ENCODE peak calls at places on chromosomes 4 and X, in five cellular contexts. O, H, Q, P and T are unnamed samples.

GRCh38 chr4:173525118-173526033 is 4.7 kb downstream of the HAND2 start:
- DNase-seq in Q (no peak), P (peak), H (no peak), O (no peak), T (no peak)

GRCh38 chrX:63754860-63755579 is 30.0 kb downstream of the ARHGEF9 start:
- DNase-seq in P (peak), Q (peak), O (peak), H (peak), T (peak)

GRCh38 chr4:77126844-77127614 is 30.0 kb upstream of the CCNG2 start:
- DNase-seq in O (no peak), H (no peak), P (no peak), Q (no peak), T (no peak)

GRCh38 chr4:77308843-77309242 is 151.8 kb downstream of the CCNG2 start:
- DNase-seq in Q (no peak), O (no peak), P (peak), H (peak), T (peak)

GRCh38 chr4:17884063-17884462 is 73.3 kb downstream of the NCAPG start:
- DNase-seq in P (no peak), Q (no peak), H (peak), O (no peak), T (no peak)

GRCh38 chrX:64427787-64428186 is 32.5 kb upstream of the MTMR8 start:
- DNase-seq in O (no peak), P (no peak), Q (no peak), H (no peak), T (no peak)

GRCh38 chr4:141652161-141652778 is 15.9 kb downstream of the IL15 start:
- DNase-seq in Q (no peak), H (no peak), O (no peak), P (no peak), T (no peak)

GRCh38 chr4:127965803-127966175 is 583 bp downstream of the ABHD18 start:
- DNase-seq in H (peak), O (peak), Q (no peak), P (peak), T (peak)

GRCh38 chr4:144667500-144667899 is 21.5 kb downstream of the HHIP start:
- DNase-seq in Q (no peak), O (no peak), H (peak), P (no peak), T (no peak)

GRCh38 chr4:128247906-128248305 is 39.7 kb downstream of the PGRMC2 start:
- DNase-seq in P (no peak), O (no peak), Q (no peak), H (no peak), T (no peak)

GRCh38 chr4:8067945-8068894 is 90.4 kb downstream of the ABLIM2 start:
- DNase-seq in O (no peak), Q (no peak), P (no peak), H (no peak), T (no peak)

GRCh38 chrX:107825698-107826285 is at the start of gene MID2:
- DNase-seq in Q (no peak), P (peak), O (peak), H (peak), T (no peak)

GRCh38 chr4:8353158-8353495 is 83.6 kb downstream of the HTRA3 start:
- DNase-seq in Q (no peak), H (no peak), O (no peak), P (no peak), T (no peak)

GRCh38 chr4:6225469-6225868 is 25.1 kb upstream of the JAKMIP1 start:
- DNase-seq in P (peak), O (no peak), Q (no peak), H (peak), T (no peak)

GRCh38 chrX:30888526-30889146 is 418 bp downstream of the TAB3 start:
- DNase-seq in H (no peak), P (peak), Q (peak), O (peak), T (no peak)

GRCh38 chrX:94961730-94962129 is 1287.7 kb downstream of the FAM133A start:
- DNase-seq in O (no peak), P (no peak), H (no peak), Q (no peak), T (no peak)

GRCh38 chr4:152161676-152162330 is 374.1 kb downstream of the FBXW7 start:
- DNase-seq in Q (no peak), P (no peak), O (no peak), H (no peak), T (no peak)

GRCh38 chrX:103783971-103784370 is 7.3 kb downstream of the PLP1 start:
- DNase-seq in H (no peak), Q (no peak), P (no peak), O (no peak), T (no peak)

GRCh38 chr4:152822323-152822722 is 42.6 kb downstream of the ARFIP1 start:
- DNase-seq in H (no peak), Q (no peak), O (no peak), P (no peak), T (no peak)

GRCh38 chr4:26083987-26084386 is 170.0 kb downstream of the SMIM20 start:
- DNase-seq in Q (no peak), O (no peak), P (no peak), H (peak), T (no peak)

GRCh38 chr4:152327606-152328453 is 208.1 kb downstream of the FBXW7 start:
- DNase-seq in O (no peak), P (no peak), Q (no peak), H (no peak), T (no peak)

GRCh38 chrX:40539214-40540142 is 41.3 kb upstream of the ATP6AP2 start:
- DNase-seq in O (peak), P (peak), Q (no peak), H (peak), T (peak)

GRCh38 chr4:158020175-158020574 is 152.7 kb downstream of the GASK1B start:
- DNase-seq in H (peak), P (no peak), O (no peak), Q (no peak), T (no peak)

GRCh38 chr4:144304025-144304424 is 163.5 kb upstream of the GYPA start:
- DNase-seq in P (no peak), H (no peak), O (no peak), Q (no peak), T (peak)

GRCh38 chr4:7539659-7540058 is 104.9 kb upstream of the PSAPL1 start:
- DNase-seq in H (no peak), Q (no peak), O (no peak), P (peak), T (no peak)

GRCh38 chr4:7661846-7662506 is 227.2 kb upstream of the PSAPL1 start:
- DNase-seq in H (no peak), Q (no peak), P (peak), O (no peak), T (no peak)

GRCh38 chrX:11215191-11215921 is 77.9 kb upstream of the AMELX start:
- DNase-seq in H (no peak), P (peak), Q (no peak), O (no peak), T (no peak)

GRCh38 chr4:151408630-151409469 is at the start of gene FHIP1A:
- DNase-seq in H (peak), P (peak), O (peak), Q (peak), T (no peak)

GRCh38 chrX:19924285-19924684 is 36.9 kb upstream of the SH3KBP1 start:
- DNase-seq in O (no peak), Q (no peak), H (no peak), P (no peak), T (no peak)

GRCh38 chr4:108702960-108703359 is 52.6 kb downstream of the OSTC start:
- DNase-seq in O (no peak), P (no peak), Q (no peak), H (peak), T (no peak)

GRCh38 chrX:54181196-54181953 is 1.7 kb downstream of the FAM120C start:
- DNase-seq in Q (no peak), O (no peak), P (no peak), H (peak), T (no peak)

GRCh38 chr4:146545102-146545501 is 23.4 kb upstream of the SLC10A7 start:
- DNase-seq in Q (no peak), H (peak), O (no peak), P (peak), T (peak)

GRCh38 chr4:37689353-37689752 is 3.2 kb upstream of the RELL1 start:
- DNase-seq in O (no peak), H (no peak), P (no peak), Q (no peak), T (no peak)

GRCh38 chr4:39713691-39714090 is 15.8 kb downstream of the UBE2K start:
- DNase-seq in P (no peak), H (no peak), Q (no peak), O (no peak), T (no peak)

GRCh38 chrX:25597561-25597960 is 540.6 kb upstream of the MAGEB18 start:
- DNase-seq in H (no peak), O (no peak), P (no peak), Q (no peak), T (no peak)

GRCh38 chr4:57280481-57280880 is 170.3 kb upstream of the IGFBP7 start:
- DNase-seq in P (no peak), O (no peak), H (no peak), Q (no peak), T (no peak)

GRCh38 chr4:108399610-108400265 is 220.6 kb upstream of the RPL34 start:
- DNase-seq in H (no peak), Q (no peak), O (no peak), P (no peak), T (no peak)

GRCh38 chrX:15143050-15143824 is 126.6 kb downstream of the ASB9 start:
- DNase-seq in H (peak), P (peak), O (peak), Q (no peak), T (peak)

GRCh38 chr4:96630839-96631238 is 790.9 kb downstream of the PDHA2 start:
- DNase-seq in O (no peak), H (no peak), Q (no peak), P (no peak), T (no peak)

GRCh38 chr4:177453116-177453515 is 10.9 kb upstream of the AGA start:
- DNase-seq in Q (no peak), O (no peak), P (no peak), H (no peak), T (no peak)